ENCODE peak calls at places on chromosomes 11 and 22, in six cellular contexts. S, C, O, N, A and V are unnamed samples.

GRCh38 chr11:22244986-22245592 is 52.2 kb downstream of the ANO5 start:
- DNase-seq in S (peak; percentile 18), C (peak; percentile 50), O (peak; percentile 48), N (peak; percentile 70), A (peak; percentile 15), V (peak; percentile 79)

GRCh38 chr11:118139578-118139977 is 13.0 kb downstream of the SCN4B start:
- DNase-seq in S (no peak), C (no peak), O (no peak), N (peak; percentile 7), A (no peak), V (no peak)

GRCh38 chr11:2940166-2940929 is 11.1 kb upstream of the PHLDA2 start:
- DNase-seq in S (peak; percentile 30), C (peak; percentile 82), O (no peak), N (peak; percentile 82), A (peak; percentile 53), V (no peak)

GRCh38 chr22:35307372-35307771 is 7.7 kb downstream of the TOM1 start:
- DNase-seq in S (no peak), C (no peak), O (no peak), N (no peak), A (no peak), V (no peak)

GRCh38 chr11:2991477-2992233 is 474 bp downstream of the NAP1L4 start:
- DNase-seq in S (no peak), C (no peak), O (peak; percentile 34), N (peak; percentile 86), A (no peak), V (no peak)

GRCh38 chr11:78961186-78961782 is 386.6 kb upstream of the NARS2 start:
- DNase-seq in S (peak; percentile 66), C (peak; percentile 96), O (peak; percentile 53), N (peak; percentile 29), A (peak; percentile 15), V (peak; percentile 68)

GRCh38 chr11:61516675-61517516 is 8.3 kb downstream of the LRRC10B start:
- DNase-seq in S (peak; percentile 93), C (peak; percentile 43), O (peak; percentile 28), N (peak; percentile 45), A (no peak), V (peak; percentile 87)

GRCh38 chr22:45280995-45281394 is 3.8 kb upstream of the UPK3A start:
- DNase-seq in S (no peak), C (no peak), O (no peak), N (no peak), A (no peak), V (no peak)

GRCh38 chr11:40306938-40307548 is 1152.4 kb downstream of the LRRC4C start:
- DNase-seq in S (peak; percentile 60), C (peak; percentile 53), O (peak; percentile 34), N (peak; percentile 59), A (no peak), V (peak; percentile 65)

GRCh38 chr22:16937811-16938210 is 70.2 kb downstream of the GAB4 start:
- DNase-seq in S (no peak), C (no peak), O (no peak), N (no peak), A (no peak), V (no peak)

GRCh38 chr22:19576460-19577421 is 52.5 kb upstream of the CLDN5 start:
- DNase-seq in S (peak; percentile 54), C (peak; percentile 56), O (no peak), N (peak; percentile 87), A (no peak), V (peak; percentile 27)

GRCh38 chr22:41263704-41264103 is 22.3 kb downstream of the RANGAP1 start:
- DNase-seq in S (no peak), C (no peak), O (no peak), N (peak; percentile 60), A (no peak), V (no peak)

GRCh38 chr11:128476729-128477128 is 110.6 kb downstream of the ETS1 start:
- DNase-seq in S (no peak), C (no peak), O (no peak), N (no peak), A (no peak), V (no peak)

GRCh38 chr11:100753562-100753961 is 66.5 kb downstream of the ARHGAP42 start:
- DNase-seq in S (no peak), C (no peak), O (no peak), N (no peak), A (no peak), V (peak; percentile 75)

GRCh38 chr11:111469200-111469599 is 43.0 kb downstream of the BTG4 start:
- DNase-seq in S (no peak), C (no peak), O (no peak), N (peak; percentile 14), A (no peak), V (no peak)

GRCh38 chr22:38228873-38229740 is 27.3 kb downstream of the MAFF start:
- DNase-seq in S (no peak), C (peak; percentile 86), O (no peak), N (peak; percentile 91), A (peak; percentile 51), V (no peak)

GRCh38 chr11:33692013-33692504 is 8.6 kb downstream of the C11orf91 start:
- DNase-seq in S (no peak), C (peak; percentile 96), O (no peak), N (peak; percentile 98), A (peak; percentile 81), V (peak; percentile 22)

GRCh38 chr11:102306048-102306575 is 11.2 kb upstream of the BIRC3 start:
- DNase-seq in S (peak; percentile 33), C (peak; percentile 98), O (no peak), N (no peak), A (no peak), V (no peak)
- TF ChIP-seq EZH2phosphoT487 in S (no peak), C (no peak), O (no peak), N (no peak), A (no peak), V (no peak)

GRCh38 chr11:126468102-126468521 is 112.6 kb downstream of the ST3GAL4 start:
- DNase-seq in S (no peak), C (no peak), O (no peak), N (no peak), A (no peak), V (no peak)
- H3K9ac ChIP-seq in S (no peak overlapping the region), C (no peak overlapping the region), O (no peak overlapping the region), N (no peak overlapping the region), A (no peak overlapping the region), V (no peak overlapping the region)

GRCh38 chr11:64881476-64881875 is 3.1 kb upstream of the EHD1 start:
- DNase-seq in S (no peak), C (no peak), O (no peak), N (no peak), A (no peak), V (no peak)

GRCh38 chr11:64879226-64879900 is 942 bp upstream of the EHD1 start:
- DNase-seq in S (no peak), C (no peak), O (no peak), N (no peak), A (no peak), V (no peak)

GRCh38 chr11:64882243-64882642 is 3.8 kb upstream of the EHD1 start:
- DNase-seq in S (no peak), C (no peak), O (no peak), N (no peak), A (no peak), V (no peak)

GRCh38 chr11:64878494-64879225 is at the start of gene EHD1:
- DNase-seq in S (peak; percentile 100), C (peak; percentile 100), O (peak; percentile 99), N (peak; percentile 99), A (peak; percentile 92), V (peak; percentile 100)

GRCh38 chr11:64880240-64881001 is 2.0 kb upstream of the EHD1 start:
- DNase-seq in S (no peak), C (no peak), O (peak; percentile 66), N (no peak), A (no peak), V (no peak)
- H3K36me3 ChIP-seq in S (no peaks in the 10 kb centered on the region), C (no peaks in the 10 kb centered on the region), O (no peaks in the 10 kb centered on the region), N (no peaks in the 10 kb centered on the region), A (no peaks in the 10 kb centered on the region), V (no peaks in the 10 kb centered on the region)

DNA sequence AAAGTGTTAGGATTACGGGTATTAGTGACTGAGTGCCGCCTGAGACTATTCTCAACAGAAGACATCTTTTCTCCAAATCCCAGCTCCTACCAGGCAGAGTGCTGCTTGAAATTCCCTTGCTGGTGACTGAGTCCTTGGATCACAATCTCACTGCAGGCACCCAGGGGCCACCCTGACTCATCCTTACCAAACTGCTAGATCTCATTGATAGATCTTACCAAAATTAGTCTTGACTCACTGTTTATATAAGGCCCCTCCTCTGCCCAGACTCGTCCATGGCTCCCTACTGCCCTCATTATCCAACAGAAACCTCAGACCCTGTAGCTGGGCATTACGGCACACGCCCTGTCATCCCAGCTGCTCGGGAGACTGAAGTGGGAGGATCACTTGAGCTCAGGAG is 14.7 kb downstream of the TBC1D10A start:
- DNase-seq in S (no peak), C (peak; percentile 77), O (no peak), N (peak; percentile 91), A (peak; percentile 51), V (no peak)
- TF ChIP-seq EZH2phosphoT487 in S (no peak), C (no peak), O (no peak), N (no peak), A (no peak), V (no peak)

DNA sequence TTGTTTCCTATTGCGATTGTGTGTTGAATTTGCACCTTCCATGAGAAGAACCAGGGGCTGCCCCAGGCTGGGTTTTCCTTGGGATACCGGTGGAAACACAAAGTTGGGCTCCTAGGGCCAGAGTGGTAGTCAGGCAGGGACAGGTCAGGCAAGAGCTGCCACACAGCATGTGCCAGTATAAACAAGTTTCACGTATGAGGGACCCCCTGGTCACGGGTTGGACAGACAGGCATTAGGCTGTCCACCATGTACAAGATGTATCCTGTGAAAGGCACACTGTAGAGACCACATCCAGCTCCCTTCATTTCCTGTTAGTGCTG is 8.7 kb downstream of the UPB1 start:
- DNase-seq in S (no peak), C (no peak), O (no peak), N (no peak), A (no peak), V (no peak)
- H3K9ac ChIP-seq in S (no peak overlapping the region), C (no peak overlapping the region), O (no peak overlapping the region), N (no peak overlapping the region), A (no peak overlapping the region), V (no peak overlapping the region)